ENCODE peak calls at places on chromosomes 5 and 9, in nine cellular contexts. Q, R, I, B, E, L, V, O and X are unnamed samples.

GRCh38 chr5:158758666-158759065 is 341.1 kb downstream of the EBF1 start:
- DNase-seq in E (no peak), Q (no peak), O (no peak), V (no peak), I (no peak), R (no peak), B (no peak), L (no peak), X (no peak)

GRCh38 chr9:107789001-107789710 is 299.6 kb upstream of the KLF4 start:
- DNase-seq in L (no peak), B (no peak), V (no peak), R (no peak), O (no peak), I (no peak), Q (no peak), E (no peak), X (no peak)

GRCh38 chr5:97425511-97425910 is 242.5 kb upstream of the RIOK2 start:
- DNase-seq in Q (no peak), R (no peak), V (peak), I (no peak), B (no peak), E (no peak), L (no peak), O (peak), X (no peak)

GRCh38 chr5:179914032-179914755 is 6.5 kb upstream of the TBC1D9B start:
- DNase-seq in O (no peak), L (no peak), I (no peak), V (peak), E (no peak), B (no peak), Q (peak), R (no peak), X (peak)

GRCh38 chr5:177434437-177434836 is 8.0 kb downstream of the GRK6 start:
- DNase-seq in V (no peak), I (peak), E (no peak), L (no peak), Q (no peak), O (no peak), R (no peak), B (no peak), X (no peak)

GRCh38 chr5:113177225-113177624 is 200.6 kb downstream of the DCP2 start:
- DNase-seq in V (no peak), E (no peak), L (no peak), R (no peak), B (no peak), O (no peak), I (no peak), Q (no peak), X (no peak)

GRCh38 chr9:37963936-37964739 is 60.2 kb upstream of the SLC25A51 start:
- DNase-seq in V (no peak), I (no peak), Q (no peak), O (peak), R (peak), E (no peak), B (no peak), L (peak), X (peak)

GRCh38 chr5:57693488-57694305 is 211.1 kb upstream of the ACTBL2 start:
- DNase-seq in R (no peak), O (no peak), L (no peak), I (no peak), Q (no peak), V (no peak), B (no peak), E (no peak), X (no peak)

GRCh38 chr9:106575903-106576755 is 286.8 kb upstream of the ZNF462 start:
- DNase-seq in B (no peak), R (no peak), I (no peak), V (no peak), O (no peak), L (no peak), Q (no peak), E (no peak), X (no peak)

GRCh38 chr9:86487222-86487841 is 133.1 kb upstream of the TUT7 start:
- DNase-seq in V (no peak), I (no peak), R (no peak), E (no peak), Q (no peak), B (no peak), L (no peak), O (peak), X (peak)

GRCh38 chr9:124366476-124367220 is 48.6 kb downstream of the PSMB7 start:
- DNase-seq in O (no peak), B (no peak), R (no peak), L (no peak), I (no peak), E (no peak), V (no peak), Q (no peak), X (no peak)

GRCh38 chr5:60842859-60843692 is 993 bp downstream of the ELOVL7 start:
- DNase-seq in V (no peak), O (peak), Q (no peak), B (no peak), R (no peak), L (peak), I (no peak), E (no peak), X (no peak)

GRCh38 chr5:174872271-174872670 is 147.9 kb downstream of the MSX2 start:
- DNase-seq in V (no peak), B (no peak), Q (no peak), O (no peak), L (no peak), E (no peak), I (no peak), R (no peak), X (no peak)

GRCh38 chr5:150399158-150400019 is 13.3 kb downstream of the CD74 start:
- DNase-seq in R (no peak), O (no peak), E (no peak), L (no peak), Q (no peak), V (no peak), B (no peak), I (no peak), X (no peak)

GRCh38 chr5:160457255-160457654 is 35.6 kb downstream of the PTTG1 start:
- DNase-seq in V (no peak), I (no peak), B (no peak), E (no peak), R (no peak), L (no peak), O (no peak), Q (no peak), X (no peak)

GRCh38 chr5:115815006-115815692 is 1.3 kb downstream of the CDO1 start:
- DNase-seq in B (no peak), E (no peak), V (no peak), I (no peak), R (no peak), O (peak), L (no peak), Q (no peak), X (no peak)

GRCh38 chr9:23229764-23230434 is 596.1 kb downstream of the ELAVL2 start:
- DNase-seq in Q (no peak), R (no peak), E (no peak), I (no peak), O (no peak), V (no peak), B (no peak), L (no peak), X (no peak)

GRCh38 chr5:167488371-167488770 is 803.1 kb upstream of the WWC1 start:
- DNase-seq in B (no peak), R (no peak), V (no peak), O (no peak), E (no peak), Q (no peak), L (no peak), I (no peak), X (no peak)
- H3K27ac ChIP-seq in B (no peak), R (no peak), V (no peak), O (no peak), E (no peak), Q (no peak), L (no peak), I (no peak), X (no peak)

GRCh38 chr5:119341452-119342349 is 14.1 kb upstream of the TNFAIP8 start:
- DNase-seq in O (peak), B (no peak), Q (no peak), I (no peak), V (no peak), R (no peak), L (no peak), E (no peak), X (no peak)
- H3K27ac ChIP-seq in O (no peak), B (peak), Q (no peak), I (peak), V (peak), R (no peak), L (no peak), E (no peak), X (no peak)

DNA sequence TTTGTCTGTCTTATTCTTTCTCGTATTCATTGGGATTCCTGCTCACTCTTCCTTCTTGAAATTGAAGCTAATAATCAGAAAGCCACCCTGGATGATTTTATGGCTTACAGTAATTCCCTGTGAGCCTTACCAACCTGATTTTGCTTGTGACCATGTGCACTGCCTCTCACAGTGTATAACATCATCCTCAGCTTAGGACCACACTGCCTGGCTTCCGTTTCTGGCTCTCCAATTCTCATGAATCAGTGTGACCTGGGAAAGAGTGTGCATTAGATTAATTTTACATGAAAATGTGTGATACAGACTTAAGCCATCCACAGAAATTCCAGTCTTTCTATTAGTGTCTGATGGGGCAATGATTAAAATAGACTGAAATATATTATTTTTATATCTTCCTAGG is 126.8 kb upstream of the DMRT1 start:
- DNase-seq in Q (no peak), O (no peak), L (no peak), E (no peak), B (no peak), R (no peak), I (no peak), V (no peak), X (no peak)
- H3K27ac ChIP-seq in Q (peak), O (no peak), L (peak), E (no peak), B (peak), R (no peak), I (no peak), V (no peak), X (no peak)

DNA sequence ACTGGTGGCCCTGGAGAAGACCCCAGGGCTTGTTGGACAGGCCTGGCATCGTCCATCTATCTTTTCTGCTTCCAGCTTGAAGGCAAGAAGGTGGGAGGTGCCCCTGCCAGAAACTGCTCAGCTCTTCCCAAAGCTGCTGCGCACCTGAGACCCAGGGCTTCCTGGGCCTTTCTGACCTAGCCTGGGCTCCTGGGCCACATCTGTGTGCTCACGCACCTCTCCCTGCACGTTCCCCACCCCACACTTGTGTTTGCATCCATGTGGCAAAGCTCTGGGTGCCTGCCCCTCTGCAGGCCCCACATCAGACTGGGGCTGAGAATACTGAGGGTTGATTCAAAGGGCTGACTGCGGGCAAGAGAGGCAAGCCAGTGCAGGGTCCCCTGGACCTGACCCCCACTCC is 63.4 kb downstream of the PFDN1 start:
- DNase-seq in O (no peak), Q (no peak), V (no peak), B (no peak), I (no peak), L (no peak), E (no peak), R (no peak), X (no peak)
- H3K27ac ChIP-seq in O (no peak), Q (peak), V (no peak), B (no peak), I (no peak), L (peak), E (no peak), R (no peak), X (no peak)

GRCh38 chr5:139635191-139635590 is 13.0 kb upstream of the CXXC5 start:
- DNase-seq in B (no peak), R (no peak), I (no peak), O (no peak), V (peak), L (no peak), E (no peak), Q (no peak), X (no peak)

GRCh38 chr5:139636975-139637408 is 11.2 kb upstream of the CXXC5 start:
- DNase-seq in Q (no peak), L (no peak), O (no peak), B (no peak), E (no peak), R (no peak), I (no peak), V (no peak), X (peak)

GRCh38 chr5:139634541-139634940 is 13.6 kb upstream of the CXXC5 start:
- DNase-seq in E (no peak), Q (no peak), L (no peak), B (no peak), O (no peak), I (no peak), V (peak), R (no peak), X (no peak)

GRCh38 chr5:139636207-139636792 is 11.8 kb upstream of the CXXC5 start:
- DNase-seq in B (no peak), V (peak), I (peak), O (no peak), R (no peak), Q (no peak), L (no peak), E (no peak), X (no peak)

DNA sequence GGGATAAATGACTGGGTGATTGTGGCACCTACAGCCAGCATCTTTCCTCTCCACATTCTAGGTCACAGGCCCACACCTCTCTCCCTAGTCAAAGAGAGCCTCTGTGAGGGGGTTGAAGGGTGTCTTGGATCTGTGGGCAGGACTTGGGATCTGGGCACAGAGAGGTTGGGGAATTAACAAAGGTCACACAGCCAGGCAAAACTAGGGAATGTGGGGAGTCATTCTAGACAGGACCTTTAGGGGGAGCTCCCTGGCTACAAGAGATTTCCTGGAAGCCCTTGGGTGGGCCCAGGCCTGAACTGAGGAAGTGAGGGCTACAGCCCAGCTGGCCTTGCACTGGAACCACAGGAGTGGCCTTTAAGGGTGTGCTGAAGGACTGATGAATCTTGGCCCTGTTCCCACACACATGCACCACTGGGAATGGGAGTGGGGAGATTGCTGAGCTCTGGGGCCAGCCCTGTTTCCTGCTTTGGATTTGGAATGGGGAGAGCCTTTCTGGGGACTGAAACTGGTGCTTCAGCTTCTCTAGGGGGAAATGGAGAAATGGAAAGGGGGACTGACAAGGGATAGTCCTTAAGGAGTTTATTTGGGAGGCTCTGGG is 12.4 kb upstream of the CXXC5 start:
- DNase-seq in O (peak), E (peak), V (peak), R (peak), L (peak), B (no peak), I (no peak), Q (peak), X (no peak)
- H3K27ac ChIP-seq in O (no peak), E (peak), V (peak), R (peak), L (peak), B (peak), I (peak), Q (peak), X (no peak)

GRCh38 chr5:52799358-52799982 is 11.8 kb downstream of the ITGA1 start:
- DNase-seq in B (no peak), I (no peak), R (no peak), V (no peak), E (peak), L (peak), Q (peak), O (peak), X (no peak)
- H3K27ac ChIP-seq in B (peak), I (peak), R (peak), V (peak), E (peak), L (peak), Q (peak), O (peak), X (peak)

DNA sequence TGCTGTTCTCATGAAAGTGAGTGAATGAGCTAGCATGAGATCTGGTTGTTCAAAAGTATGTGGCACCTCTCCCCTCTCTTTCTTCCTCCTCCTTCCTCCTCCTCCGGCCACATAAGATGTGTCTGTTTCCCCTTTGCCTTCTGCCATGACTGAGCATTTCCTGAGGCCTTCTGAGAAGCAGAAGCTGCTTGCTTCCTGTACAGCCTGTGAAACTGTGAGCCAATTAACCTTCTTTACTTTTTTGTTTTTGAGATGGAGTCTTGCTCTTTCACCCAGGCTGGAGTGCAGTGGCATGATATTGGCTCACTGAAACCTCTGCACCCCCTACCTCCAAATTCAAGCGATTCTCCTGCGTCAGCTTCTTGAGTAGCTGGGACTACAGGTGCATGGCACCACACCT is 6.1 kb downstream of the S100Z start:
- DNase-seq in Q (peak), V (no peak), R (no peak), L (no peak), B (peak), E (no peak), I (no peak), O (peak), X (no peak)
- H3K27ac ChIP-seq in Q (no peak), V (peak), R (no peak), L (peak), B (peak), E (no peak), I (no peak), O (no peak), X (no peak)

GRCh38 chr5:68490401-68490800 is 274.8 kb downstream of the PIK3R1 start:
- DNase-seq in Q (no peak), I (no peak), L (no peak), B (no peak), O (no peak), R (no peak), V (no peak), E (no peak), X (no peak)

GRCh38 chr5:68484307-68485068 is 268.9 kb downstream of the PIK3R1 start:
- DNase-seq in B (no peak), E (no peak), I (no peak), L (no peak), O (no peak), V (no peak), Q (no peak), R (no peak), X (no peak)

GRCh38 chr5:68494771-68495170 is 279.2 kb downstream of the PIK3R1 start:
- DNase-seq in R (no peak), I (no peak), Q (no peak), E (no peak), B (no peak), L (no peak), V (no peak), O (no peak), X (no peak)

DNA sequence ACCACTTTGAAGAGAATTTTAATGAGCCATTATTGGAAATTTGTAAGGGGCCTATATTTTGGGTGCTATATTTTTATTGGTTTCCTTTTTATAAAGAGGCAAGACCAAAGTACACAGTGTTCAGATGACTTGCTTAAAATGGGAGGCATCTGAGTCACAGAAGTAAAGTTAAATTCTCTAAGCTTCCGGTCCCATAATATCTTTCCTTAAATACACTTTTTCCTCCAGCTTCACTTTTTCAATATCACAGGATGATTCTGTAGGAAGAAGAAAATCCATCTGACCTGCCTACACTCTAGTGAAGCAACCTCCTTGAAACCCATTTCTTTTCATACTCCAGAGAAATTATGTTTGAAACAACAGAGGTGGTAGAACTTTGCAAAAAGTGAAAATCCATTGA is 274.0 kb downstream of the PIK3R1 start:
- DNase-seq in V (no peak), O (no peak), E (no peak), Q (no peak), L (no peak), R (no peak), I (no peak), B (no peak), X (no peak)
- H3K27ac ChIP-seq in V (no peak), O (no peak), E (no peak), Q (no peak), L (no peak), R (no peak), I (no peak), B (no peak), X (no peak)

GRCh38 chr5:17401509-17402290 is 96.3 kb upstream of the TAF11L2 start:
- DNase-seq in O (no peak), L (no peak), V (no peak), E (no peak), I (no peak), B (no peak), Q (no peak), R (no peak), X (no peak)
- H3K27ac ChIP-seq in O (no peak), L (no peak), V (no peak), E (no peak), I (no peak), B (no peak), Q (no peak), R (no peak), X (no peak)

DNA sequence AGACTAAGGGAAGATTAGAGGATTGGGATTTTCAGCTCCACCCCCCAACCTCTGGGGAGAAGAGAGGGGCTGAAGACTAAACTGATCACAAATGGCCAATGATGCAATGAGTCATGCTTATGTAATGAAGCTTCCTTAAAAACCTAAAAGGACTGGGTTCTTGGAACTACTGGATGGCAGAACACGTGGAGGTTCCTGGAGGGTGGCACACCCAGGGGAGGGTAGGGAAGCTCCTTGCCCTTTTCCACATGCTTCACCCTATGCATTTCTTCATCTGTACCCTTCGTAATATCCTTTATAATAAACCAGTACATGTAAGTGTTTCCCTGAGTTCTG is 48.6 kb downstream of the ARHGEF28 start:
- DNase-seq in B (no peak), V (no peak), L (no peak), Q (no peak), R (no peak), E (no peak), I (no peak), O (no peak), X (no peak)
- H3K27ac ChIP-seq in B (no peak), V (no peak), L (no peak), Q (no peak), R (no peak), E (no peak), I (no peak), O (peak), X (peak)